ENCODE peak calls at places on chromosomes 1 and 21, in seven cellular contexts. P, Y, H, X, M, R and G are unnamed samples.

GRCh38 chr1:147167361-147167760 is 4.9 kb downstream of the PRKAB2 start:
- DNase-seq in P (no peak), H (no peak), X (no peak), Y (no peak), M (no peak), R (peak), G (no peak)

GRCh38 chr1:173410794-173411236 is 66.3 kb upstream of the PRDX6 start:
- DNase-seq in Y (no peak), X (peak), H (no peak), R (no peak), M (no peak), P (no peak), G (no peak)

GRCh38 chr1:234111458-234112142 is 207.1 kb downstream of the SLC35F3 start:
- DNase-seq in Y (no peak), X (peak), P (no peak), R (no peak), H (no peak), M (no peak), G (no peak)

GRCh38 chr1:160400646-160401486 is 502 bp downstream of the VANGL2 start:
- DNase-seq in H (no peak), R (no peak), M (peak), P (no peak), Y (no peak), X (no peak), G (no peak)

GRCh38 chr1:237760981-237761380 is 129.7 kb downstream of the ZP4 start:
- DNase-seq in R (no peak), X (no peak), H (no peak), P (no peak), Y (no peak), M (no peak), G (no peak)

GRCh38 chr1:12130466-12131130 is 36.2 kb upstream of the TNFRSF1B start:
- DNase-seq in X (no peak), Y (no peak), M (no peak), H (no peak), P (no peak), R (no peak), G (no peak)

GRCh38 chr1:11299225-11299574 is 26.2 kb downstream of the UBIAD1 start:
- DNase-seq in R (no peak), H (no peak), M (no peak), P (no peak), Y (no peak), X (no peak), G (no peak)

GRCh38 chr1:93061895-93062792 is 16.9 kb upstream of the MTF2 start:
- DNase-seq in R (peak), H (no peak), P (no peak), Y (peak), X (peak), M (peak), G (peak)

GRCh38 chr1:53552146-53552940 is 93.1 kb downstream of the DMRTB1 start:
- DNase-seq in R (no peak), H (peak), P (peak), Y (no peak), X (no peak), M (no peak), G (no peak)

GRCh38 chr1:64664287-64664686 is 80.6 kb upstream of the RAVER2 start:
- DNase-seq in Y (no peak), P (no peak), X (no peak), M (no peak), H (no peak), R (no peak), G (no peak)

GRCh38 chr1:178450871-178451270 is 45.9 kb downstream of the CLEC20A start:
- DNase-seq in M (no peak), Y (no peak), R (no peak), P (no peak), X (no peak), H (no peak), G (no peak)

GRCh38 chr21:41507521-41508414 is at the start of gene TMPRSS2:
- DNase-seq in R (no peak), P (peak), Y (no peak), X (peak), M (peak), H (no peak), G (peak)
- TF ChIP-seq POLR2A in R (no peak), P (peak), Y (no peak), X (peak), M (peak), H (no peak), G (peak)

GRCh38 chr1:39573097-39573465 is 3.5 kb downstream of the PABPC4 start:
- DNase-seq in H (no peak), R (no peak), Y (no peak), M (no peak), X (no peak), P (no peak), G (no peak)

GRCh38 chr1:39576016-39576657 is 453 bp downstream of the PABPC4 start:
- DNase-seq in P (no peak), M (peak), R (no peak), Y (peak), X (peak), H (no peak), G (peak)

GRCh38 chr1:39573736-39574624 is 2.6 kb downstream of the PABPC4 start:
- DNase-seq in M (no peak), H (no peak), X (no peak), P (no peak), Y (peak), R (no peak), G (no peak)

GRCh38 chr1:39574646-39575045 is 1.9 kb downstream of the PABPC4 start:
- DNase-seq in P (no peak), R (no peak), H (no peak), X (no peak), M (peak), Y (no peak), G (peak)

DNA sequence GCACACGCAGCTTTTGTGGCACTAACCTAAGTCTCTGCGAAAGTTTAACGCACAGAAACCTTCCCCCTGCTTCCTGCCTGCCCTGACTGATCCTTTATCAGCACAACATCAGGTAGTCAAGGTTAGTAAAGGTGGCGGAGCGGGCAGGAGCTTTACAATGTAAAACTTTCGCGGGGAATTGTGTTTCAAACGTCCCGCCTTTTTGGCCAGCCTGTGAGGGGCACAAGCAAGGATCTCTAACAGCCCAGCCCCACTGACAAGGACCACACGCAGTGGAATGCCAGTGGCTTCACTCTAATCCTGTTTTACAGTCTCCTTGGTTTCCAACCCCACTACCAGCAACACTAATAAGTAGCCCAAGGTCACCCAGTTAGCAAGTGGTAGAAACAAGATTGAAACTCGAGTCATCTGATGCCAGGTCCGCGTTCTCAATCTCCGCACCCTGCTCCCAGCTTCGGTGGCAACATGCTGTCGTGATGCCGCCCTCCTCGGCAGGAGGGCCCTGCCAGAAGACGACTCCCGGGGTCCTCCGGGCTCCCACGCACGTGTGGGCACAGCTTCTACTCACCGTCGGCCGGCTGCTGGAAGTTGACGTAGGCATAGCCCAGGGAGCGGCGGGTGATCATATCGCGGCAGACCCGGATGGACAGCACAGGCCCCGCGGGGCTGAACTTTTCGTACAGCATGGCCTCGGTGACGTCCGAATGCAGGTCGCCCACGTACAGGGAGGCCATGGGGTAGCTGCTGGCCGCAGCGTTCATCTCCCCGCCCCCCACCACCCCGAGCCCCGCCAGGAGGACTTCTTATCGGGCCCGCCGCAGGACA is 1.2 kb downstream of the PABPC4 start:
- DNase-seq in X (peak), R (no peak), Y (peak), H (peak), P (peak), M (peak), G (peak)
- TF ChIP-seq POLR2AphosphoS5 in X (no peak), R (no peak), Y (no peak), H (peak), P (no peak), M (peak), G (peak)

DNA sequence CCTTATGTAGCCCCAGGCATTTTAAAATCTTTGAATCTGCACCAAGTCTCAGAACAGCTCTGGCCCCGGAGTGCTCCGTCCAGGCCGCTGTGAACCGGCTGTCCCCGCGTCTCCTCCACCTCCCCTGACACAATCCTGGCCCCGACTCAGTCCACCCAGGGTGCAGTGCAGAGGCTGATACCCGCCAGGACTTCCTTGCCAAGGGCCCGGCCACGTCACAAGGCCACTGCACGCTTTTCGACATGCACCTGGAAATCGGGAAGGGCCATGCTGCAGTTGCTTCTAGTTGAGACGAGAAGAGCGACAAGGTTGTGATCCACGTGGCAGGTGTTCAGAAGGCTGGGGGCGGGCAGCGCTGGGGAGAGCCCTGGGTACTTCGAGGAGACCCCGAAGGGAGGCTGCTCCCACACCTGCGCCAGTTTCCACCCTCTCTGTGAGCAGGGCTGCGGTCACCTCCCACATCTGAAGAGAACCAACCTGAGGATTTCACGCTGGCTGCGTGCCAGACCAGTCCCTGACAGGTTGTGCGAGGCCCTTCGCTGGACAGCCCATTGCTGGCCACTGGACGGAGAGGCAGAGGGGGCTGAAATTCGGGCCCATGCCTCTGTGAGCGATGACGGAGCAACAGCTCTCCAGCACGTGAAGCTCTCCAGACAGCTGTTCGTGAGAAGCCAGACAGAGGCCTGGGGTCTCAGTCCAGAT is 6.7 kb downstream of the VWA1 start:
- DNase-seq in H (no peak), X (no peak), M (no peak), P (no peak), Y (no peak), R (no peak), G (no peak)
- TF ChIP-seq POLR2A in H (no peak), X (no peak), M (no peak), P (no peak), Y (no peak), R (no peak), G (no peak)

GRCh38 chr1:248849152-248849551 is 9.7 kb downstream of the ZNF692 start:
- DNase-seq in Y (no peak), M (no peak), X (peak), P (no peak), H (no peak), R (no peak), G (peak)
- TF ChIP-seq POLR2AphosphoS5 in Y (no peak), M (no peak), X (no peak), P (no peak), H (no peak), R (no peak), G (no peak)

DNA sequence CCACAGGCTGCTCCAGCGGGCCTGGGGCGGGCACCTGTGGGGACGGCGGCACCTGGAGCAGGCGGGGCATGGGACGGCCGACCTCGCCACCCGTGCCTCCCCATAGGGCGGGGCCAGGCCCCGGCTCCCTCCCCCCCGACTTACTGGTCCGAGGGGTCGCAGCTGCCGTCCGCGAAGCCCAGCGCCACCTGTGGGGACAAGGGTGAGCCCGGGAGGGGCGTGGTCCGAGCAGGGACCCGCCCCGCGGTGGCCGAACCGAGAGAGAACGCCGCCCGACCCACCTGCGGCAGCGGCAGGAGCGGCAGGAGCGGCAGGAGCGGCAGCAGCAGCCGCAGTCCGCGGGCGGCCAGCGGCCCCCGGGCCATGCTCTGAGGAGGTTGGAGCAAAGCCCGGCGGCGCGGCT is at the start of gene TMEM52:
- DNase-seq in R (no peak), Y (no peak), X (no peak), H (no peak), P (no peak), M (no peak), G (no peak)
- TF ChIP-seq POLR2A in R (no peak), Y (no peak), X (peak), H (no peak), P (no peak), M (peak), G (peak)

DNA sequence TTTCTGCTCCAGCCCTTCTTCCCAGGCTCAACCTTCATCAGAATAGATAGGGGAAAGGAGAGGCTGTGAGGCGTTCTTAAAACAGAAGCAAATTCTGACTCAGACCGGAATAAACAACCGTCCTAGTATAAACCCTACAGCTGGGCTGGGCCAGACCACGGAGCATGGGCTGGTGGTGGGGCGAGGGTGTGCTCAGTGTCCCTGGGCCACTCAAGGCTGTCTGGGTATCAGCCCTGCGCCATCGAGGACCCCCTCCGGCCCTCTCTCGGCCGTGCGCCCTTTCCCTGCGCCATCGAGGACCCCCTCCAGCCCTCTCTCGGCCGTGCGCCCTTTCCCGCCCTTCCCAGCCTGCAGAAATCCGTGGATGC is 36.0 kb downstream of the CAPN2 start:
- DNase-seq in P (no peak), X (no peak), Y (peak), R (no peak), H (no peak), M (peak), G (no peak)
- TF ChIP-seq POLR2AphosphoS5 in P (no peak), X (no peak), Y (peak), R (no peak), H (no peak), M (no peak), G (no peak)

GRCh38 chr1:3796215-3797193 is at the start of gene LRRC47:
- DNase-seq in H (peak), X (peak), R (peak), P (peak), Y (peak), M (peak), G (peak)
- TF ChIP-seq POLR2A in H (peak), X (peak), R (peak), P (no peak), Y (peak), M (peak), G (no peak)